ENCODE peak calls at places on chromosomes 2 and 18, in six cellular contexts. G is stimulated activated CD4-positive, alpha-beta T cell treated with anti-CD3 and anti-CD28 coated beads, Interleukin-4, amount 100 ng/mL, for 48 hours; A is NCI-H1092 treated with DMSO at 0.1 percent for 48 hours; U is MG63; F is progenitor cell of endocrine pancreas; X is kidney glomerular epithelial cell. R is an unnamed sample.

GRCh38 chr2:26724004-26724750 is 31.7 kb downstream of the KCNK3 start:
- DNase-seq in G (no peak), A (no peak), U (peak; percentile 84), F (no peak), X (peak; percentile 81), R (no peak)

GRCh38 chr2:232981767-232982360 is 31.2 kb downstream of the NGEF start:
- DNase-seq in G (no peak), A (no peak), U (no peak), F (no peak), X (no peak), R (no peak)

GRCh38 chr2:236536727-236537398 is 32.8 kb upstream of the ACKR3 start:
- DNase-seq in G (no peak), A (no peak), U (no peak), F (no peak), X (no peak), R (no peak)

GRCh38 chr2:108587621-108588020 is 53.4 kb downstream of the LIMS1 start:
- DNase-seq in G (no peak), A (no peak), U (peak; percentile 64), F (no peak), X (peak; percentile 41), R (no peak)

GRCh38 chr18:74840492-74841167 is 243.0 kb downstream of the ZNF407 start:
- DNase-seq in G (no peak), A (no peak), U (peak; percentile 84), F (no peak), X (peak; percentile 19), R (no peak)

GRCh38 chr18:3624818-3625716 is 175.1 kb downstream of the TGIF1 start:
- DNase-seq in G (peak; percentile 63), A (no peak), U (peak; percentile 83), F (no peak), X (peak; percentile 97), R (no peak)

GRCh38 chr2:3349211-3349693 is 28.4 kb downstream of the EIPR1 start:
- DNase-seq in G (no peak), A (peak; percentile 60), U (peak; percentile 13), F (no peak), X (no peak), R (peak; percentile 56)

GRCh38 chr18:5417342-5417741 is 121.8 kb upstream of the ZBTB14 start:
- DNase-seq in G (no peak), A (no peak), U (no peak), F (no peak), X (no peak), R (no peak)

GRCh38 chr2:95346738-95347671 is 49.9 kb downstream of the KCNIP3 start:
- DNase-seq in G (no peak), A (no peak), U (peak; percentile 44), F (no peak), X (no peak), R (no peak)

GRCh38 chr2:29599946-29600345 is 321.4 kb downstream of the ALK start:
- DNase-seq in G (no peak), A (no peak), U (no peak), F (no peak), X (no peak), R (no peak)

R was measured in prostate gland.